ENCODE peak calls at places on chromosome 4, in six cellular contexts. One of them, this sample, is unnamed.

GRCh38 chr4:74933562-74934015 is 673 bp downstream of the PARM1 start:
- DNase-seq in fibroblast of lung: peak; percentile 0
- DNase-seq in naive thymus-derived CD4-positive, alpha-beta T cell: no peak
- DNase-seq in cardiac muscle cell: peak; percentile 14
- DNase-seq in PC-3: no peak
- DNase-seq in CD8-positive, alpha-beta memory T cell: no peak
- DNase-seq in this sample: peak; percentile 36

GRCh38 chr4:21768349-21769310 is 179.9 kb downstream of the KCNIP4 start:
- DNase-seq in naive thymus-derived CD4-positive, alpha-beta T cell: no peak
- DNase-seq in PC-3: peak; percentile 60
- DNase-seq in fibroblast of lung: peak; percentile 50
- DNase-seq in cardiac muscle cell: peak; percentile 64
- DNase-seq in CD8-positive, alpha-beta memory T cell: no peak
- DNase-seq in this sample: peak; percentile 75

GRCh38 chr4:15895517-15895916 is 43.0 kb downstream of the FGFBP1 start:
- DNase-seq in PC-3: no peak
- DNase-seq in naive thymus-derived CD4-positive, alpha-beta T cell: no peak
- DNase-seq in fibroblast of lung: peak; percentile 88
- DNase-seq in CD8-positive, alpha-beta memory T cell: no peak
- DNase-seq in cardiac muscle cell: no peak
- DNase-seq in this sample: no peak

GRCh38 chr4:164706675-164707074 is 47.3 kb upstream of the SMIM31 start:
- DNase-seq in fibroblast of lung: no peak
- DNase-seq in CD8-positive, alpha-beta memory T cell: no peak
- DNase-seq in PC-3: no peak
- DNase-seq in cardiac muscle cell: no peak
- DNase-seq in naive thymus-derived CD4-positive, alpha-beta T cell: no peak
- DNase-seq in this sample: no peak

GRCh38 chr4:55355555-55355954 is 9.5 kb downstream of the SRD5A3 start:
- DNase-seq in fibroblast of lung: no peak
- DNase-seq in PC-3: no peak
- DNase-seq in CD8-positive, alpha-beta memory T cell: no peak
- DNase-seq in cardiac muscle cell: no peak
- DNase-seq in naive thymus-derived CD4-positive, alpha-beta T cell: no peak
- DNase-seq in this sample: no peak

GRCh38 chr4:77052352-77052751 is 23.4 kb downstream of the CCNI start:
- DNase-seq in fibroblast of lung: peak; percentile 44
- DNase-seq in CD8-positive, alpha-beta memory T cell: peak; percentile 75
- DNase-seq in PC-3: peak; percentile 70
- DNase-seq in cardiac muscle cell: peak; percentile 64
- DNase-seq in naive thymus-derived CD4-positive, alpha-beta T cell: no peak
- DNase-seq in this sample: peak; percentile 76

GRCh38 chr4:98261291-98262271 is at the start of gene RAP1GDS1:
- DNase-seq in cardiac muscle cell: peak; percentile 59
- DNase-seq in PC-3: peak; percentile 52
- DNase-seq in naive thymus-derived CD4-positive, alpha-beta T cell: peak; percentile 80
- DNase-seq in CD8-positive, alpha-beta memory T cell: peak; percentile 86
- DNase-seq in fibroblast of lung: peak; percentile 80
- DNase-seq in this sample: peak; percentile 66

GRCh38 chr4:64192731-64193412 is 216.4 kb downstream of the TECRL start:
- DNase-seq in cardiac muscle cell: peak; percentile 36
- DNase-seq in PC-3: peak; percentile 18
- DNase-seq in fibroblast of lung: no peak
- DNase-seq in CD8-positive, alpha-beta memory T cell: no peak
- DNase-seq in naive thymus-derived CD4-positive, alpha-beta T cell: no peak
- DNase-seq in this sample: no peak

GRCh38 chr4:99117876-99118693 is 26.0 kb downstream of the ADH4 start:
- DNase-seq in naive thymus-derived CD4-positive, alpha-beta T cell: no peak
- DNase-seq in CD8-positive, alpha-beta memory T cell: no peak
- DNase-seq in PC-3: peak; percentile 51
- DNase-seq in fibroblast of lung: no peak
- DNase-seq in cardiac muscle cell: no peak
- DNase-seq in this sample: no peak

GRCh38 chr4:38371391-38371851 is 292.6 kb upstream of the KLF3 start:
- DNase-seq in fibroblast of lung: peak; percentile 94
- DNase-seq in cardiac muscle cell: no peak
- DNase-seq in CD8-positive, alpha-beta memory T cell: no peak
- DNase-seq in naive thymus-derived CD4-positive, alpha-beta T cell: no peak
- DNase-seq in PC-3: peak; percentile 36
- DNase-seq in this sample: no peak

GRCh38 chr4:1599491-1600210 is 84.5 kb downstream of the FAM53A start:
- DNase-seq in PC-3: no peak
- DNase-seq in CD8-positive, alpha-beta memory T cell: peak; percentile 44
- DNase-seq in naive thymus-derived CD4-positive, alpha-beta T cell: no peak
- DNase-seq in fibroblast of lung: no peak
- DNase-seq in cardiac muscle cell: no peak
- DNase-seq in this sample: no peak

GRCh38 chr4:108058685-108059440 is 69.2 kb downstream of the HADH start:
- DNase-seq in PC-3: peak; percentile 85
- DNase-seq in fibroblast of lung: peak; percentile 67
- DNase-seq in CD8-positive, alpha-beta memory T cell: no peak
- DNase-seq in naive thymus-derived CD4-positive, alpha-beta T cell: no peak
- DNase-seq in cardiac muscle cell: no peak
- DNase-seq in this sample: peak; percentile 62

GRCh38 chr4:15327311-15328298 is 100.2 kb upstream of the C1QTNF7 start:
- DNase-seq in naive thymus-derived CD4-positive, alpha-beta T cell: no peak
- DNase-seq in PC-3: no peak
- DNase-seq in fibroblast of lung: peak; percentile 74
- DNase-seq in CD8-positive, alpha-beta memory T cell: no peak
- DNase-seq in cardiac muscle cell: no peak
- DNase-seq in this sample: peak; percentile 49

GRCh38 chr4:168908859-168909390 is 101.1 kb downstream of the CBR4 start:
- DNase-seq in PC-3: no peak
- DNase-seq in cardiac muscle cell: no peak
- DNase-seq in naive thymus-derived CD4-positive, alpha-beta T cell: no peak
- DNase-seq in fibroblast of lung: no peak
- DNase-seq in CD8-positive, alpha-beta memory T cell: no peak
- DNase-seq in this sample: no peak

GRCh38 chr4:184238072-184238743 is 20.5 kb upstream of the ENPP6 start:
- DNase-seq in cardiac muscle cell: no peak
- DNase-seq in PC-3: no peak
- DNase-seq in CD8-positive, alpha-beta memory T cell: no peak
- DNase-seq in naive thymus-derived CD4-positive, alpha-beta T cell: no peak
- DNase-seq in fibroblast of lung: no peak
- DNase-seq in this sample: no peak

GRCh38 chr4:1745165-1745564 is 23.8 kb downstream of the TACC3 start:
- DNase-seq in cardiac muscle cell: no peak
- DNase-seq in fibroblast of lung: no peak
- DNase-seq in CD8-positive, alpha-beta memory T cell: no peak
- DNase-seq in PC-3: no peak
- DNase-seq in naive thymus-derived CD4-positive, alpha-beta T cell: no peak
- DNase-seq in this sample: no peak

GRCh38 chr4:110059556-110060191 is 138.7 kb downstream of the ELOVL6 start:
- DNase-seq in cardiac muscle cell: no peak
- DNase-seq in PC-3: peak; percentile 79
- DNase-seq in naive thymus-derived CD4-positive, alpha-beta T cell: no peak
- DNase-seq in CD8-positive, alpha-beta memory T cell: no peak
- DNase-seq in fibroblast of lung: no peak
- DNase-seq in this sample: no peak

GRCh38 chr4:148716361-148717063 is 274.3 kb upstream of the NR3C2 start:
- DNase-seq in cardiac muscle cell: no peak
- DNase-seq in PC-3: peak; percentile 11
- DNase-seq in CD8-positive, alpha-beta memory T cell: no peak
- DNase-seq in naive thymus-derived CD4-positive, alpha-beta T cell: no peak
- DNase-seq in fibroblast of lung: no peak
- DNase-seq in this sample: no peak

GRCh38 chr4:69056921-69057562 is 39.2 kb upstream of the UGT2B7 start:
- DNase-seq in fibroblast of lung: peak; percentile 37
- DNase-seq in naive thymus-derived CD4-positive, alpha-beta T cell: no peak
- DNase-seq in CD8-positive, alpha-beta memory T cell: no peak
- DNase-seq in cardiac muscle cell: no peak
- DNase-seq in PC-3: no peak
- DNase-seq in this sample: peak; percentile 45

GRCh38 chr4:187865914-187866313 is 129.7 kb upstream of the ZFP42 start:
- DNase-seq in naive thymus-derived CD4-positive, alpha-beta T cell: no peak
- DNase-seq in cardiac muscle cell: no peak
- DNase-seq in CD8-positive, alpha-beta memory T cell: no peak
- DNase-seq in PC-3: no peak
- DNase-seq in fibroblast of lung: no peak
- DNase-seq in this sample: no peak

GRCh38 chr4:55609393-55609821 is 17.4 kb upstream of the PDCL2 start:
- DNase-seq in PC-3: peak; percentile 53
- DNase-seq in fibroblast of lung: peak; percentile 26
- DNase-seq in CD8-positive, alpha-beta memory T cell: no peak
- DNase-seq in cardiac muscle cell: no peak
- DNase-seq in naive thymus-derived CD4-positive, alpha-beta T cell: no peak
- DNase-seq in this sample: peak; percentile 40

GRCh38 chr4:72302981-72303704 is 265.9 kb downstream of the ADAMTS3 start:
- DNase-seq in PC-3: peak; percentile 80
- DNase-seq in cardiac muscle cell: peak; percentile 70
- DNase-seq in fibroblast of lung: peak; percentile 19
- DNase-seq in naive thymus-derived CD4-positive, alpha-beta T cell: peak; percentile 9
- DNase-seq in CD8-positive, alpha-beta memory T cell: peak; percentile 53
- DNase-seq in this sample: peak; percentile 78

GRCh38 chr4:8573266-8573665 is 6.9 kb upstream of the GPR78 start:
- DNase-seq in CD8-positive, alpha-beta memory T cell: no peak
- DNase-seq in cardiac muscle cell: no peak
- DNase-seq in fibroblast of lung: no peak
- DNase-seq in PC-3: no peak
- DNase-seq in naive thymus-derived CD4-positive, alpha-beta T cell: no peak
- DNase-seq in this sample: no peak

GRCh38 chr4:36582214-36582613 is 300.8 kb downstream of the DTHD1 start:
- DNase-seq in cardiac muscle cell: no peak
- DNase-seq in naive thymus-derived CD4-positive, alpha-beta T cell: no peak
- DNase-seq in PC-3: no peak
- DNase-seq in fibroblast of lung: no peak
- DNase-seq in CD8-positive, alpha-beta memory T cell: no peak
- DNase-seq in this sample: no peak
- H3K9me3 ChIP-seq in cardiac muscle cell: no peaks in the 10 kb centered on the region
- H3K9me3 ChIP-seq in naive thymus-derived CD4-positive, alpha-beta T cell: no peaks in the 10 kb centered on the region
- H3K9me3 ChIP-seq in PC-3: no peaks in the 10 kb centered on the region
- H3K9me3 ChIP-seq in fibroblast of lung: no peaks in the 10 kb centered on the region
- H3K9me3 ChIP-seq in CD8-positive, alpha-beta memory T cell: no peaks in the 10 kb centered on the region
- H3K9me3 ChIP-seq in this sample: no peaks in the 10 kb centered on the region

DNA sequence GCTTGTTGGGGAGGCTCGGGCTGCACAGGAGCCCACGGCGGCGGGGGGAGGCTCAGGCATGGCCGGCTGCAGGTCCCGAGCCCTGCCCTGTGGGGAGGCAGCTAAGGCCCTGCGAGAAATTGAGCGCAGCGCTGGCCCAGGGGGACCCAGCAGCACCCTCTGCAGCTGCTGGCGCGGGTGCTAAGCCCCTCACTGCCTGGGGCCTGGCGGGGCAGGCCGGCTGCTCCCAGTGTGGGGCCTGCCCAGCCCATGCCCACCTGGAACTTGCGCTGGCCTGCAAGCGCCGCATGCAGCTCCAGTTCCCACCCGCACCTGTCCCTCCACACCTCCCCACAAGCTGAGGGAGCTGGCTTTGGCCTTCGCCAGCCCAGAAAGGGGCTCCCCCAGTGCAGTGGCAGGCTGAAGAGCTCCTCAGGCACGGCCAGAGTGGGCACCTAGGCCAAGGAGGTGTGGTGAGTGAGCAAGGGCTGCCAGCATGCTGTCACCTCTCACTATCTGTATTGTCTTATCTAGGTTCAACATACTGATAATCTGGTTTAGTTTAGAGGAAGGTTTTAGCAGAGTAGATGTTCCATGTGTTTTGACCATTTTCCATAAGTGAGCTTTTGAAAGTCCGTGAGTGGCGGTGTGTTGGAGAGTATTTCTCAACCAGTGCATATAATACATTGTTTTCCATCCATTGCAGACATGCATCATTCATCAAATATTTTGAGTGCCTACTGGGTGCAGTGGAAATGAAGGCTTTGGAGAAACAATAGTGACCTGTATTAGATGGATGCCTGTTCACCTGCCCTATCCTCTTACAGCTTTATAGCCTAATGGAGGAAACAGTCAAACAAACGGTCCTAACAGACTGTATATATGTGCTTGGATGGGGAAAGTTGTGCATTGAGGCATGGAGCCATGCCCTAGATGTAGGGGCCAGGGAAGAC is 13.1 kb downstream of the PI4K2B start:
- DNase-seq in cardiac muscle cell: no peak
- DNase-seq in fibroblast of lung: no peak
- DNase-seq in PC-3: no peak
- DNase-seq in CD8-positive, alpha-beta memory T cell: no peak
- DNase-seq in naive thymus-derived CD4-positive, alpha-beta T cell: no peak
- DNase-seq in this sample: no peak
- H3K9me3 ChIP-seq in cardiac muscle cell: no peaks in the 10 kb centered on the region
- H3K9me3 ChIP-seq in fibroblast of lung: no peaks in the 10 kb centered on the region
- H3K9me3 ChIP-seq in PC-3: no peaks in the 10 kb centered on the region
- H3K9me3 ChIP-seq in CD8-positive, alpha-beta memory T cell: no peaks in the 10 kb centered on the region
- H3K9me3 ChIP-seq in naive thymus-derived CD4-positive, alpha-beta T cell: no peaks in the 10 kb centered on the region
- H3K9me3 ChIP-seq in this sample: no peaks in the 10 kb centered on the region

DNA sequence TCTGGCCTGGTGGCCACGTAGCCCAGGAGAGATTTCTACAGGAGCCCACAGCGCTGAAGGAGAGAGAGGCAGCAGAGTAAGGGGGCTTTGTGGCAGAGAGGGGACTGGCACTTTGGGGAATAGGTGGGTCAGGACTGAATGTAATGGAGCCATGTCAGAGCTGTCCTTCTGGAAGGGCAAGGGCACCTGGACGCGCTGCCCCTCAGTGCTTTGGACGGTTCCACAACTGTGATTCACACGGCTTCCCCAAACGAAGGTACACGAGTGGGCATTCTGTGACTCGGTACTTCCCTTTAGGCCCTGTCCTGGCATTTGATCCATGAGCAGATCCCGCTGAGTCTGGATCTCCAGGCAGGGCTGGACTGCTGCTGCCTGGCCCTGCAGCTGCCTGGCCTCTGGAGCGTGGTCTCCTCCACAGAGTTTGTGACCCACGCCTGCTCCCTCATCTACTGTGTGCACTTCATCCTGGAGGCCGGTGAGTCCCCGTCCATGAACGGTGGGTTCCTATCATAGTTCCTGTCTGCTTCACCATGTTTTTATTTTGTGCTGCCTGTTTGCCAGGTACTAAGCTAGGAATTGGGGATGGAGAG is 35.2 kb upstream of the MSANTD1 start:
- DNase-seq in CD8-positive, alpha-beta memory T cell: peak; percentile 38
- DNase-seq in cardiac muscle cell: no peak
- DNase-seq in PC-3: no peak
- DNase-seq in naive thymus-derived CD4-positive, alpha-beta T cell: no peak
- DNase-seq in fibroblast of lung: no peak
- DNase-seq in this sample: no peak
- H3K9me3 ChIP-seq in CD8-positive, alpha-beta memory T cell: no peaks in the 10 kb centered on the region
- H3K9me3 ChIP-seq in cardiac muscle cell: no peaks in the 10 kb centered on the region
- H3K9me3 ChIP-seq in PC-3: no peaks in the 10 kb centered on the region
- H3K9me3 ChIP-seq in naive thymus-derived CD4-positive, alpha-beta T cell: no peaks in the 10 kb centered on the region
- H3K9me3 ChIP-seq in fibroblast of lung: no peaks in the 10 kb centered on the region
- H3K9me3 ChIP-seq in this sample: no peaks in the 10 kb centered on the region

GRCh38 chr4:73451978-73452747 is 16.1 kb downstream of the AFP start:
- DNase-seq in cardiac muscle cell: no peak
- DNase-seq in naive thymus-derived CD4-positive, alpha-beta T cell: no peak
- DNase-seq in CD8-positive, alpha-beta memory T cell: no peak
- DNase-seq in PC-3: no peak
- DNase-seq in fibroblast of lung: peak; percentile 15
- DNase-seq in this sample: peak; percentile 43

GRCh38 chr4:73456177-73457022 is 20.4 kb downstream of the AFP start:
- DNase-seq in PC-3: no peak
- DNase-seq in CD8-positive, alpha-beta memory T cell: no peak
- DNase-seq in naive thymus-derived CD4-positive, alpha-beta T cell: no peak
- DNase-seq in cardiac muscle cell: no peak
- DNase-seq in fibroblast of lung: no peak
- DNase-seq in this sample: no peak

GRCh38 chr4:73452953-73453700 is 17.1 kb downstream of the AFP start:
- DNase-seq in fibroblast of lung: peak; percentile 56
- DNase-seq in cardiac muscle cell: peak; percentile 8
- DNase-seq in naive thymus-derived CD4-positive, alpha-beta T cell: no peak
- DNase-seq in CD8-positive, alpha-beta memory T cell: no peak
- DNase-seq in PC-3: no peak
- DNase-seq in this sample: no peak

GRCh38 chr4:73453701-73454005 is 17.6 kb downstream of the AFP start:
- DNase-seq in naive thymus-derived CD4-positive, alpha-beta T cell: no peak
- DNase-seq in fibroblast of lung: peak; percentile 26
- DNase-seq in cardiac muscle cell: peak; percentile 26
- DNase-seq in CD8-positive, alpha-beta memory T cell: no peak
- DNase-seq in PC-3: no peak
- DNase-seq in this sample: no peak

GRCh38 chr4:73454920-73455319 is 18.9 kb downstream of the AFP start:
- DNase-seq in naive thymus-derived CD4-positive, alpha-beta T cell: no peak
- DNase-seq in CD8-positive, alpha-beta memory T cell: no peak
- DNase-seq in PC-3: no peak
- DNase-seq in cardiac muscle cell: no peak
- DNase-seq in fibroblast of lung: no peak
- DNase-seq in this sample: no peak
- H3K9me3 ChIP-seq in naive thymus-derived CD4-positive, alpha-beta T cell: no peaks in the 10 kb centered on the region
- H3K9me3 ChIP-seq in CD8-positive, alpha-beta memory T cell: no peaks in the 10 kb centered on the region
- H3K9me3 ChIP-seq in PC-3: no peaks in the 10 kb centered on the region
- H3K9me3 ChIP-seq in cardiac muscle cell: no peaks in the 10 kb centered on the region
- H3K9me3 ChIP-seq in fibroblast of lung: no peaks in the 10 kb centered on the region
- H3K9me3 ChIP-seq in this sample: no peaks in the 10 kb centered on the region

This sample was measured in SJCRH30.